ENCODE peak calls at places on chromosomes 1 and 21, in five cellular contexts. H, W, M, I and Q are unnamed samples.

GRCh38 chr1:57590978-57591377 is 167.1 kb upstream of the DAB1 start:
- DNase-seq in I (no peak), H (no peak), W (no peak), M (no peak), Q (peak)

GRCh38 chr1:78168306-78168705 is 122.5 kb downstream of the GIPC2 start:
- DNase-seq in M (no peak), H (no peak), W (no peak), I (no peak), Q (no peak)

GRCh38 chr1:182299728-182300581 is 91.6 kb downstream of the GLUL start:
- DNase-seq in M (peak), H (peak), W (no peak), I (no peak), Q (peak)

GRCh38 chr1:171212607-171213347 is 27.7 kb downstream of the FMO2 start:
- DNase-seq in I (no peak), M (no peak), H (no peak), W (no peak), Q (no peak)

GRCh38 chr1:220775238-220775853 is 11.4 kb upstream of the MTARC1 start:
- DNase-seq in W (no peak), I (peak), H (peak), M (peak), Q (peak)

GRCh38 chr1:14889937-14890440 is 263.6 kb upstream of the TMEM51 start:
- DNase-seq in I (no peak), W (no peak), H (no peak), M (no peak), Q (no peak)

GRCh38 chr1:71644997-71645396 is 564.2 kb upstream of the ZRANB2 start:
- DNase-seq in W (no peak), I (no peak), H (no peak), M (no peak), Q (no peak)

GRCh38 chr1:114660250-114660649 is 9.6 kb downstream of the DENND2C start:
- DNase-seq in H (no peak), I (no peak), M (no peak), W (no peak), Q (no peak)

GRCh38 chr1:224430511-224431113 is 4.0 kb downstream of the WDR26 start:
- DNase-seq in M (peak), W (no peak), H (no peak), I (no peak), Q (no peak)

GRCh38 chr1:15424146-15424667 is 14.0 kb upstream of the CTRC start:
- DNase-seq in W (no peak), H (no peak), M (no peak), I (no peak), Q (no peak)

GRCh38 chr1:154962238-154962678 is 676 bp upstream of the PYGO2 start:
- DNase-seq in H (peak), I (peak), W (no peak), M (peak), Q (peak)

GRCh38 chr1:91022518-91022929 is 689 bp upstream of the ZNF644 start:
- DNase-seq in W (no peak), M (no peak), H (no peak), I (no peak), Q (no peak)

GRCh38 chr1:235078927-235079381 is 49.7 kb downstream of the TOMM20 start:
- DNase-seq in I (peak), M (peak), W (no peak), H (no peak), Q (no peak)

GRCh38 chr1:19096036-19096833 is 113.8 kb downstream of the UBR4 start:
- DNase-seq in W (no peak), M (no peak), I (peak), H (peak), Q (peak)

GRCh38 chr1:23101101-23101827 is 67.4 kb downstream of the LUZP1 start:
- DNase-seq in I (no peak), M (no peak), H (no peak), W (no peak), Q (no peak)

GRCh38 chr1:83571536-83571935 is 427.4 kb downstream of the TTLL7 start:
- DNase-seq in M (no peak), I (no peak), W (no peak), H (no peak), Q (no peak)

GRCh38 chr1:10778640-10779039 is 17.8 kb downstream of the CASZ1 start:
- DNase-seq in H (no peak), W (no peak), I (no peak), M (no peak), Q (no peak)

GRCh38 chr1:886760-887159 is 37.0 kb upstream of the SAMD11 start:
- DNase-seq in W (no peak), M (no peak), H (no peak), I (no peak), Q (no peak)

GRCh38 chr1:169327875-169328274 is 39.7 kb downstream of the NME7 start:
- DNase-seq in W (no peak), M (no peak), I (no peak), H (no peak), Q (no peak)

GRCh38 chr1:52346653-52347052 is 19.4 kb downstream of the CC2D1B start:
- DNase-seq in I (no peak), M (no peak), H (no peak), W (no peak), Q (no peak)

GRCh38 chr1:65026235-65026634 is 59.9 kb upstream of the JAK1 start:
- DNase-seq in H (no peak), I (no peak), M (no peak), W (no peak), Q (peak)

GRCh38 chr1:224683981-224684380 is 67.9 kb downstream of the CNIH3 start:
- DNase-seq in I (no peak), W (no peak), H (no peak), M (no peak), Q (no peak)

GRCh38 chr1:17156108-17156507 is 36.9 kb upstream of the PADI2 start:
- DNase-seq in W (no peak), H (no peak), M (no peak), I (no peak), Q (no peak)

GRCh38 chr1:112524251-112524650 is 15.5 kb downstream of the WNT2B start:
- DNase-seq in W (no peak), I (no peak), M (peak), H (no peak), Q (peak)

GRCh38 chr1:7281821-7282220 is 489.3 kb upstream of the VAMP3 start:
- DNase-seq in I (no peak), H (no peak), W (no peak), M (peak), Q (peak)

GRCh38 chr1:17553970-17554369 is 14.5 kb downstream of the ARHGEF10L start:
- DNase-seq in W (no peak), H (no peak), I (no peak), M (peak), Q (peak)

GRCh38 chr1:229130028-229130668 is 140.8 kb upstream of the RAB4A start:
- DNase-seq in H (no peak), M (no peak), I (no peak), W (no peak), Q (no peak)

GRCh38 chr1:9018372-9018771 is 7.9 kb downstream of the SLC2A7 start:
- DNase-seq in I (no peak), W (no peak), H (no peak), M (peak), Q (no peak)

GRCh38 chr1:27598288-27598687 is 5.7 kb downstream of the AHDC1 start:
- DNase-seq in H (peak), W (no peak), M (no peak), I (peak), Q (peak)

GRCh38 chr21:40732998-40733397 is 114.0 kb downstream of the DSCAM start:
- DNase-seq in W (no peak), M (no peak), I (no peak), H (no peak), Q (no peak)

GRCh38 chr1:23394664-23395063 is 25.0 kb upstream of the ZNF436 start:
- DNase-seq in H (peak), I (no peak), W (peak), M (peak), Q (peak)

GRCh38 chr21:25670726-25671125 is 31.7 kb downstream of the JAM2 start:
- DNase-seq in I (no peak), H (no peak), W (peak), M (peak), Q (no peak)

GRCh38 chr1:214022810-214023425 is 35.1 kb downstream of the PROX1 start:
- DNase-seq in H (no peak), I (no peak), M (no peak), W (no peak), Q (no peak)

GRCh38 chr1:9251501-9251900 is 16.9 kb downstream of the H6PD start:
- DNase-seq in I (peak), M (no peak), W (no peak), H (peak), Q (no peak)

GRCh38 chr1:233281711-233282581 is 13.6 kb downstream of the PCNX2 start:
- DNase-seq in M (peak), H (no peak), I (no peak), W (no peak), Q (no peak)

GRCh38 chr1:209593747-209594146 is 10.2 kb downstream of the CAMK1G start:
- DNase-seq in M (no peak), I (no peak), W (no peak), H (no peak), Q (no peak)

GRCh38 chr1:209589440-209589839 is 5.9 kb downstream of the CAMK1G start:
- DNase-seq in H (no peak), M (no peak), I (no peak), W (no peak), Q (no peak)

GRCh38 chr1:209589863-209590262 is 6.3 kb downstream of the CAMK1G start:
- DNase-seq in W (no peak), I (no peak), M (no peak), H (no peak), Q (no peak)

GRCh38 chr1:209587778-209588177 is 4.3 kb downstream of the CAMK1G start:
- DNase-seq in M (no peak), H (no peak), W (no peak), I (no peak), Q (no peak)

DNA sequence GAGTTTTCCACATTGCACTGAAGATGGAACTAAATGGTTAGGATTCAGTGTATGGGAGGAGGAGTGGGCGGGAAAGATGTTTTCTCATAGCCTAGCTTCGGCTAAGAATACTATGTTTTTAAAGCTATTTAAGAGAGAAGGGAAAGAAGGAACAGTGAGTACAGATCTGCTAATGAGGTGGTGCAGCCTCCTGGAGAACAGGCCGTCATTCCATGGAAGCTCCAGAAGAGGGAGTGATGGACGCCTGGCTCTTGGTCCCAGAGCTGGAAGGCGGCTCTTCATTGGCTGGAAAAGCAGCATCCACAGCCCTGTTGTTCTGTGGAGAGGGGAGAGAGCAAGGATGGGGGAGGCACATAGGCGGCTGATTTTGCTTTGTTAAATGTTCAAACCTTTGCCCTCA is 6.9 kb downstream of the CAMK1G start:
- DNase-seq in M (no peak), W (no peak), I (no peak), H (no peak), Q (peak)
- TF ChIP-seq CTCF in M (peak), W (peak), I (peak), H (no peak), Q (peak)

DNA sequence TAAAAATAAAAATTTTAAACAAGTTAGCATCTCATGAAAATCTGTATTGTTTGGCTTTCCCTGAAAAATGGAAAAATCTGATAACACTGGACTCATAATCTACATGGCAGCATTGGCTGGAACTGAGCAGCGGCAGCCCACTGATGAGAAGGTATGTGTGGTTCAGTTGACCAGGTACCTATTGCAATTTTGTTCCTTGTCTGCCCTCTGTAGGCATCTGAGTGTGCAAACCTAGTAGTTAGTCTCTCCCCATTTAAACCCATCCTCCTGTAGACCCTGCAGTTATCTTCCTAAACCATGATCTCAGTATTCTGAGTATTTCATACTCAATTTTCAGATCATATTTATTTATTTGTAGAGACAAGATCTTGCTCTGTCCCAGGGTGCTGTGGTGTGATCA is 59.4 kb upstream of the SERBP1 start:
- DNase-seq in M (peak), H (no peak), W (no peak), I (peak), Q (no peak)
- TF ChIP-seq CTCF in M (peak), H (peak), W (peak), I (peak), Q (peak)

DNA sequence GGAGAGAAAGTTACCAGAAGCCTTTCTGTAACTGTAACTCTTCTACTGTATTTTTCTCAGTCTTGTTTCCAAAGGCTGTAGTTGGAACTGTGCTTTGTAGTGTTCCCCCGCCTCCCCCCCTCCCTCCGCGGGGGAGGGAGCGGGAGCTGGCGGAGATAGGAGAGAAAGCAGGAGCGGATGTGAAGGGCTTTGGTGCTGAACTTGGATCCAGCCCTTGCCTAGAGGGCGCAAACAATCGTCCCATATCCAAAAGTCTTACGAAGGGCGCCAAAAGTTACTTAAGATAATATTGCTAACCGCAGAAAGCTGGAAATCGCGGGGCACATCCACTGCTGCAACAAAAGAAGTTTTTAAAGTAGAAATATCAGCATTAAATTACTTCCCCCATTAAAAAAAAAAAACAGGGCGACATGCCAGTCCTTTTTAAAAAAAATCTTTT is 2.4 kb upstream of the NFIA start:
- DNase-seq in W (peak), M (peak), H (peak), I (peak), Q (peak)
- TF ChIP-seq CTCF in W (peak), M (peak), H (peak), I (peak), Q (peak)

GRCh38 chr1:201385299-201385891 is 7.9 kb upstream of the TNNT2 start:
- DNase-seq in I (peak), W (no peak), M (peak), H (peak), Q (peak)

GRCh38 chr1:201383647-201384405 is 6.3 kb upstream of the TNNT2 start:
- DNase-seq in W (peak), I (no peak), H (peak), M (peak), Q (no peak)

GRCh38 chr1:201389066-201389465 is 10.1 kb downstream of the LAD1 start:
- DNase-seq in M (no peak), W (no peak), I (no peak), H (no peak), Q (no peak)

GRCh38 chr1:201384406-201384782 is 6.9 kb upstream of the TNNT2 start:
- DNase-seq in W (no peak), M (no peak), I (peak), H (no peak), Q (no peak)

DNA sequence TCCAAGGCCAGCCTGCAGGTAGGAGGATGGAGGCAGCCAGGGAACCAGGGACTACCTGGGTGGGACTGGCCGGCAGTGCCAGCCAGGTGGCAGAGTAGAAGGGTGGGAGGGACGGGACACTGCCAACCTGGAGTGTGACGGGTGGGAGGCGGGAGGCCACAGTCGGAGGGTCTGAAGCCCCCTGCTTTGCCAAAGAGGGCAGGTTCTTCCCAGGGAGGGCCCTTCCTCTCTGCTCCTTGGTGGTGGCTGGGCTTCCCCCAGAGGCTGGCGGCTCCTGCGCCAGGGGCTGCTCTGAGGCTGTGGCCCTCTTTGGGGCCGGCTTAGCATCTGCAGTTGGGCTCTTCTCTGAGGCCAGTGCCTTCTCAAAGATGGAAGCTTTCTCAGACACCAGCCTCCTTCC is 8.7 kb upstream of the TNNT2 start:
- DNase-seq in I (no peak), H (no peak), W (no peak), M (no peak), Q (no peak)
- TF ChIP-seq CTCF in I (no peak), H (no peak), W (no peak), M (no peak), Q (no peak)

GRCh38 chr1:115697619-115698018 is 55.8 kb downstream of the VANGL1 start:
- DNase-seq in H (no peak), M (no peak), W (no peak), I (no peak), Q (no peak)

GRCh38 chr1:115687744-115688143 is 46.0 kb downstream of the VANGL1 start:
- DNase-seq in H (no peak), W (no peak), M (no peak), I (no peak), Q (no peak)

GRCh38 chr1:115692224-115692623 is 50.5 kb downstream of the VANGL1 start:
- DNase-seq in M (no peak), H (no peak), W (no peak), I (no peak), Q (no peak)
- TF ChIP-seq CTCF in M (no peak), H (no peak), W (no peak), I (no peak), Q (no peak)

GRCh38 chr1:156684227-156684782 is 7.1 kb upstream of the NES start:
- DNase-seq in W (no peak), H (no peak), I (no peak), M (peak), Q (no peak)
- TF ChIP-seq CTCF in W (no peak), H (no peak), I (peak), M (no peak), Q (peak)

GRCh38 chr1:175133693-175134435 is 58.7 kb downstream of the KIAA0040 start:
- DNase-seq in I (no peak), W (no peak), H (no peak), M (no peak), Q (peak)
- TF ChIP-seq CTCF in I (no peak), W (no peak), H (no peak), M (no peak), Q (no peak)

GRCh38 chr1:42035205-42035829 is 116.6 kb upstream of the HIVEP3 start:
- DNase-seq in H (peak), W (peak), I (peak), M (peak), Q (peak)
- TF ChIP-seq CTCF in H (peak), W (peak), I (peak), M (peak), Q (peak)

DNA sequence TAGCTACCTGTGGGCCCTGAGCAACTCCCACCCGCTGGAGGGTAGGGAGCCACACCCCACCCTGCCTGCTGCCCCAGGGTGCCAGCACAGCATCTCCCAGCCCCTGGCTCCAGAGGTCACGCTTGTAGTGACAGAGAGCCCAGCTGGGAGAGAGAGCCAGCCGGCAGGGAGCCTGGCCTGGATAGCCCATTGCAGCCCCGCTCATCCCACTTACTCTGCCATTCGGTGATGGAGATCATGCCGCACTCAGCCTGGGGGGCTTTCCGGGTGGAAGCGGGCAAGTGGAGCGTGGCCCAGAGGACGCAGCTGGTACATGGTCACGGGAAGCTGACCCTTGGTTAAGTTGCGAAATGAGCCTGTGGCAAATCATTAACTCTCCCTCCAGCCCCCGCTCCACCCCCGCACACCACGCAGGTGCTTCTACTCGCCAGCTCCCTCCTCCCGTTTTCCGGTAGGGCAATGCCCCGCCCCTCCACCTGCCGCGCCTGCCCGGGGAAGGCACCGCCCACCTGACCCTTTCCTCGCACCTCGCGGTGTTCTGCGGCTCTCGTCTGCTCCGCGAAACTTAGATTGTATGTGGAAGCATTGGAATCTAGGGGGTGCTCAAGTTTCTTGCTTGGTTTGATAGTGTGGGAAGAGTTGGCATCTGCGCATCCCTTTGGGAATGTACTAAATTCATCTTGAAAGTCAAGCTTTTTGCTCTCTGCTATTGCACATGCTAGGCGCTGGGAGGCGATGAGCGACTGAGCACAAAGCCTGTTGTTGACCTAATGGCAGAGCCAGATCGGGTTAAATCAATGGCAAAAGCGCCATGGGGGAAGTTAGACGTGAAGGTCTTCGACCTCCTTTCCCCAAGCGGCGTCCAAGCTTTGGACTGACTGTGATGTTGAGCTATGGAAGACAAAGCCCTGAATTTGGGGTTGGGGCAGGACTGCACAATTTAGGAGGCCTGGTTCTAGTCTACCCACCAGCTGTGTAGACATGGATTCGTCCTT is at the start of gene GOLT1A:
- DNase-seq in W (peak), M (peak), I (peak), H (peak), Q (peak)
- TF ChIP-seq CTCF in W (peak), M (peak), I (peak), H (peak), Q (peak)

DNA sequence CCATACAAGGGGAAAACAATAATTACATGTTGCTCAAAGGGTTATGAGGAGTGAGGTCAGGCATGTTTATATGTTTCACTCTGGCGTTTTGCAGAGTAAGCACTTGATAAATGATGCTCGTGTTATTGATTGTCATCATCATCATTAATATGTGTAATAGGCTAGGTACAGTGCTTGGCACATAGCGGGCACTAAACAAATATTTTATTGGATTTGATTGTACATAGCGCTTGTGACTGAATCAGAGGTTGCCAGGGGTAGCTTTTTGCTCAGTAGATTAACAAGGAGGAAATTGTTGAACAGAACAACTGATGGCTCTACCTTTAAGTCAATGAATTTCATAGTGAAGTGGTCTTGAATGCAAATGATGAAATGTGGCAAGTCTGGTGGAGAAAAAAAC is 91.7 kb downstream of the ROR1 start:
- DNase-seq in H (no peak), M (no peak), W (no peak), I (no peak), Q (no peak)
- TF ChIP-seq CTCF in H (no peak), M (no peak), W (no peak), I (no peak), Q (no peak)